ENCODE peak calls at places on chromosome 18, in ten cellular contexts. One of them, this sample, is unnamed. For H3K4me1, the result is how much of the 10 kb centered on the place peaks cover.

GRCh38 chr18:13502585-13502984 is 223.8 kb downstream of the FAM210A start:
- DNase-seq in right cardiac atrium: peak
- DNase-seq in left ventricle myocardium inferior: peak
- DNase-seq in kidney: no peak
- DNase-seq in tibial artery: peak
- DNase-seq in adrenal gland: no peak
- DNase-seq in sigmoid colon: peak
- DNase-seq in CD4-positive, alpha-beta memory T cell: no peak
- DNase-seq in upper lobe of right lung: no peak
- DNase-seq in IMR-90: no peak
- DNase-seq in this sample: no peak

GRCh38 chr18:33579147-33579867 is 1.3 kb downstream of the ASXL3 start:
- DNase-seq in IMR-90: no peak
- DNase-seq in sigmoid colon: no peak
- DNase-seq in kidney: peak
- DNase-seq in tibial artery: no peak
- DNase-seq in right cardiac atrium: peak
- DNase-seq in upper lobe of right lung: no peak
- DNase-seq in CD4-positive, alpha-beta memory T cell: no peak
- DNase-seq in left ventricle myocardium inferior: no peak
- DNase-seq in adrenal gland: no peak
- DNase-seq in this sample: no peak

GRCh38 chr18:3248670-3249359 is 1.2 kb downstream of the MYL12A start:
- DNase-seq in tibial artery: no peak
- DNase-seq in left ventricle myocardium inferior: no peak
- DNase-seq in upper lobe of right lung: no peak
- DNase-seq in sigmoid colon: no peak
- DNase-seq in kidney: no peak
- DNase-seq in right cardiac atrium: no peak
- DNase-seq in adrenal gland: no peak
- DNase-seq in CD4-positive, alpha-beta memory T cell: peak
- DNase-seq in IMR-90: peak
- DNase-seq in this sample: peak

GRCh38 chr18:58761241-58761969 is 90.1 kb downstream of the MALT1 start:
- DNase-seq in left ventricle myocardium inferior: no peak
- DNase-seq in tibial artery: no peak
- DNase-seq in IMR-90: peak
- DNase-seq in CD4-positive, alpha-beta memory T cell: no peak
- DNase-seq in adrenal gland: no peak
- DNase-seq in kidney: no peak
- DNase-seq in right cardiac atrium: no peak
- DNase-seq in sigmoid colon: no peak
- DNase-seq in upper lobe of right lung: no peak
- DNase-seq in this sample: peak

GRCh38 chr18:48105317-48105716 is 174.9 kb upstream of the SMAD2 start:
- DNase-seq in sigmoid colon: no peak
- DNase-seq in CD4-positive, alpha-beta memory T cell: no peak
- DNase-seq in upper lobe of right lung: no peak
- DNase-seq in adrenal gland: no peak
- DNase-seq in IMR-90: no peak
- DNase-seq in right cardiac atrium: no peak
- DNase-seq in kidney: no peak
- DNase-seq in left ventricle myocardium inferior: no peak
- DNase-seq in tibial artery: no peak
- DNase-seq in this sample: no peak

GRCh38 chr18:35091841-35092240 is 50.6 kb downstream of the MAPRE2 start:
- DNase-seq in left ventricle myocardium inferior: no peak
- DNase-seq in kidney: no peak
- DNase-seq in tibial artery: no peak
- DNase-seq in CD4-positive, alpha-beta memory T cell: no peak
- DNase-seq in right cardiac atrium: no peak
- DNase-seq in upper lobe of right lung: no peak
- DNase-seq in sigmoid colon: no peak
- DNase-seq in adrenal gland: no peak
- DNase-seq in IMR-90: no peak
- DNase-seq in this sample: no peak

GRCh38 chr18:42649636-42650035 is 465.8 kb downstream of the RIT2 start:
- DNase-seq in adrenal gland: no peak
- DNase-seq in CD4-positive, alpha-beta memory T cell: no peak
- DNase-seq in IMR-90: no peak
- DNase-seq in tibial artery: no peak
- DNase-seq in kidney: no peak
- DNase-seq in right cardiac atrium: no peak
- DNase-seq in upper lobe of right lung: no peak
- DNase-seq in left ventricle myocardium inferior: no peak
- DNase-seq in sigmoid colon: no peak
- DNase-seq in this sample: no peak

GRCh38 chr18:22551536-22552151 is 133.9 kb upstream of the CTAGE1 start:
- DNase-seq in kidney: no peak
- DNase-seq in tibial artery: no peak
- DNase-seq in upper lobe of right lung: no peak
- DNase-seq in adrenal gland: peak
- DNase-seq in left ventricle myocardium inferior: no peak
- DNase-seq in right cardiac atrium: no peak
- DNase-seq in CD4-positive, alpha-beta memory T cell: no peak
- DNase-seq in sigmoid colon: no peak
- DNase-seq in IMR-90: peak
- DNase-seq in this sample: no peak

GRCh38 chr18:59690216-59691045 is 6.8 kb downstream of the CCBE1 start:
- DNase-seq in tibial artery: no peak
- DNase-seq in CD4-positive, alpha-beta memory T cell: no peak
- DNase-seq in IMR-90: no peak
- DNase-seq in right cardiac atrium: no peak
- DNase-seq in sigmoid colon: no peak
- DNase-seq in upper lobe of right lung: no peak
- DNase-seq in adrenal gland: no peak
- DNase-seq in kidney: no peak
- DNase-seq in left ventricle myocardium inferior: no peak
- DNase-seq in this sample: no peak

GRCh38 chr18:27583021-27583420 is 397.9 kb upstream of the CHST9 start:
- DNase-seq in left ventricle myocardium inferior: no peak
- DNase-seq in kidney: no peak
- DNase-seq in CD4-positive, alpha-beta memory T cell: no peak
- DNase-seq in sigmoid colon: no peak
- DNase-seq in adrenal gland: no peak
- DNase-seq in tibial artery: no peak
- DNase-seq in upper lobe of right lung: no peak
- DNase-seq in right cardiac atrium: no peak
- DNase-seq in IMR-90: no peak
- DNase-seq in this sample: peak

GRCh38 chr18:37299471-37300304 is 265.9 kb downstream of the CELF4 start:
- DNase-seq in right cardiac atrium: peak
- DNase-seq in adrenal gland: peak
- DNase-seq in kidney: peak
- DNase-seq in tibial artery: peak
- DNase-seq in CD4-positive, alpha-beta memory T cell: no peak
- DNase-seq in upper lobe of right lung: peak
- DNase-seq in left ventricle myocardium inferior: peak
- DNase-seq in sigmoid colon: peak
- DNase-seq in IMR-90: peak
- DNase-seq in this sample: peak

GRCh38 chr18:67651438-67651837 is 134.9 kb upstream of the DSEL start:
- DNase-seq in left ventricle myocardium inferior: no peak
- DNase-seq in sigmoid colon: no peak
- DNase-seq in IMR-90: no peak
- DNase-seq in tibial artery: peak
- DNase-seq in right cardiac atrium: no peak
- DNase-seq in kidney: no peak
- DNase-seq in CD4-positive, alpha-beta memory T cell: no peak
- DNase-seq in upper lobe of right lung: no peak
- DNase-seq in adrenal gland: no peak
- DNase-seq in this sample: peak

GRCh38 chr18:10035306-10035991 is 121.6 kb downstream of the VAPA start:
- DNase-seq in adrenal gland: no peak
- DNase-seq in upper lobe of right lung: peak
- DNase-seq in left ventricle myocardium inferior: no peak
- DNase-seq in CD4-positive, alpha-beta memory T cell: no peak
- DNase-seq in IMR-90: no peak
- DNase-seq in tibial artery: no peak
- DNase-seq in kidney: peak
- DNase-seq in sigmoid colon: no peak
- DNase-seq in right cardiac atrium: no peak
- DNase-seq in this sample: no peak

DNA sequence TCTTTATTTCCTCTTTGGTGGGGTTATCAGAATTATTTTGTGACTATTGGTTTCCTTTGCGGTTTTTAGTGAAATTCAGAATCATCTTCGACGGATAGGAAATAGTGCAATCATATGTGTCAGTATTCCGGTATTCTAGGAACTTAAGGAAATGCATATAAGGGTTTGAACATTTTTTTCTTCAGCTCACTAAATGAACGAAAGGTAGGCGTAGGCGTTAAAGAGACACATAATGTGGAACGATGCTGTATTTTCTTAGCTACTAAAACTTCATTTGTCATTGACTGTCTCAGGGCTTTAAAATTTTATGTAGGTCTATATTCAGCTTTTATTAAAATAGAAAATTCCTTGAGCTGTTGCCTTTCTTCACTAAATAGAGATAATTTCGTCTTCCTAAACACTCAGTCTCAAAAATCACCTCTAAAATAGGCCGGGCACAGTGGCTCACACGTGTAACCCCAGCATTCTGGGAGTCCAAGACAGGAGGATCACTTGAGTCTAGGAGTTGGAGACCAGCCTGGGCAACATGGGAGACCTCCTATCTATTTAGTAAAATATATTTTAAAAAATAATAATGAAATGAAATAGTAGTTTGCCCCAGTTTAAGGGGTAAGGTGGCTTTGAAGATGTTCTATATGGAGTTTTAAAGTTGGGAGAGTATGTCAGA is 1.5 kb upstream of the YES1 start:
- DNase-seq in tibial artery: no peak
- DNase-seq in kidney: no peak
- DNase-seq in CD4-positive, alpha-beta memory T cell: no peak
- DNase-seq in right cardiac atrium: no peak
- DNase-seq in left ventricle myocardium inferior: no peak
- DNase-seq in sigmoid colon: no peak
- DNase-seq in IMR-90: no peak
- DNase-seq in adrenal gland: no peak
- DNase-seq in upper lobe of right lung: no peak
- DNase-seq in this sample: no peak
- H3K4me3 ChIP-seq in tibial artery: no peak
- H3K4me3 ChIP-seq in kidney: peak
- H3K4me3 ChIP-seq in CD4-positive, alpha-beta memory T cell: peak
- H3K4me3 ChIP-seq in right cardiac atrium: peak
- H3K4me3 ChIP-seq in left ventricle myocardium inferior: peak
- H3K4me3 ChIP-seq in sigmoid colon: peak
- H3K4me3 ChIP-seq in IMR-90: no peak
- H3K4me3 ChIP-seq in adrenal gland: no peak
- H3K4me3 ChIP-seq in upper lobe of right lung: peak
- H3K4me3 ChIP-seq in this sample: peak

DNA sequence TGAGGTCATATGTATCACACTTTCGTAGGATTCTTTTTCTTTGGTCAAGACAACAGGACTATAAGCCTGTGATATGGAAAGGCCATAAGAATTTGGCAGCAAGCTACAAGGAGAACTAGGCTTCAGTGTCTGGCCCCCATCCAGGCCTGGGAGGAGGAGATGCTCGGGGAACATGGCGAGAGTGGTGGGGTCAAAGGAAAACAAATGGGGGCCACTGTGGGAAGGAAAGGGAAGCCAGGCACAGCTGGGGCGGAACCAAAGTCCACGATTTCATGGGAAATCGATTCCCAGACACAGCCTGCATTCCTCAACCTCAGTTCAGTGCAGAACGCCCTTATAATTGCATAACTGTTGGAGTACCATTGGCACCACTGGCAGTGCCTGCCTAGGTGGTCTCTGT is 58.2 kb downstream of the MBP start:
- DNase-seq in CD4-positive, alpha-beta memory T cell: no peak
- DNase-seq in adrenal gland: no peak
- DNase-seq in upper lobe of right lung: no peak
- DNase-seq in right cardiac atrium: no peak
- DNase-seq in left ventricle myocardium inferior: no peak
- DNase-seq in kidney: no peak
- DNase-seq in IMR-90: no peak
- DNase-seq in tibial artery: no peak
- DNase-seq in sigmoid colon: no peak
- DNase-seq in this sample: no peak
- H3K27ac ChIP-seq in CD4-positive, alpha-beta memory T cell: peak
- H3K27ac ChIP-seq in adrenal gland: no peak
- H3K27ac ChIP-seq in upper lobe of right lung: no peak
- H3K27ac ChIP-seq in right cardiac atrium: no peak
- H3K27ac ChIP-seq in left ventricle myocardium inferior: no peak
- H3K27ac ChIP-seq in kidney: no peak
- H3K27ac ChIP-seq in IMR-90: no peak
- H3K27ac ChIP-seq in tibial artery: no peak
- H3K27ac ChIP-seq in sigmoid colon: peak
- H3K27ac ChIP-seq in this sample: no peak

GRCh38 chr18:46416706-46417638 is 240.0 kb downstream of the LOXHD1 start:
- DNase-seq in IMR-90: no peak
- DNase-seq in left ventricle myocardium inferior: no peak
- DNase-seq in CD4-positive, alpha-beta memory T cell: no peak
- DNase-seq in adrenal gland: no peak
- DNase-seq in tibial artery: no peak
- DNase-seq in right cardiac atrium: no peak
- DNase-seq in upper lobe of right lung: no peak
- DNase-seq in kidney: no peak
- DNase-seq in sigmoid colon: no peak
- DNase-seq in this sample: no peak

GRCh38 chr18:46412831-46413371 is 244.1 kb downstream of the LOXHD1 start:
- DNase-seq in upper lobe of right lung: no peak
- DNase-seq in right cardiac atrium: no peak
- DNase-seq in adrenal gland: peak
- DNase-seq in IMR-90: no peak
- DNase-seq in sigmoid colon: no peak
- DNase-seq in left ventricle myocardium inferior: no peak
- DNase-seq in tibial artery: no peak
- DNase-seq in CD4-positive, alpha-beta memory T cell: no peak
- DNase-seq in kidney: no peak
- DNase-seq in this sample: no peak

GRCh38 chr18:46414863-46415262 is 242.2 kb downstream of the LOXHD1 start:
- DNase-seq in sigmoid colon: no peak
- DNase-seq in CD4-positive, alpha-beta memory T cell: no peak
- DNase-seq in IMR-90: no peak
- DNase-seq in kidney: no peak
- DNase-seq in upper lobe of right lung: no peak
- DNase-seq in left ventricle myocardium inferior: no peak
- DNase-seq in right cardiac atrium: no peak
- DNase-seq in tibial artery: no peak
- DNase-seq in adrenal gland: no peak
- DNase-seq in this sample: no peak

GRCh38 chr18:46413684-46414083 is 243.3 kb downstream of the LOXHD1 start:
- DNase-seq in right cardiac atrium: no peak
- DNase-seq in adrenal gland: no peak
- DNase-seq in left ventricle myocardium inferior: no peak
- DNase-seq in tibial artery: no peak
- DNase-seq in sigmoid colon: no peak
- DNase-seq in upper lobe of right lung: no peak
- DNase-seq in kidney: no peak
- DNase-seq in CD4-positive, alpha-beta memory T cell: no peak
- DNase-seq in IMR-90: peak
- DNase-seq in this sample: no peak

GRCh38 chr18:46415532-46415931 is 241.5 kb downstream of the LOXHD1 start:
- DNase-seq in tibial artery: no peak
- DNase-seq in right cardiac atrium: no peak
- DNase-seq in upper lobe of right lung: no peak
- DNase-seq in CD4-positive, alpha-beta memory T cell: no peak
- DNase-seq in IMR-90: no peak
- DNase-seq in sigmoid colon: no peak
- DNase-seq in kidney: no peak
- DNase-seq in left ventricle myocardium inferior: no peak
- DNase-seq in adrenal gland: no peak
- DNase-seq in this sample: no peak
- H3K4me1 ChIP-seq in tibial artery: under half
- H3K4me1 ChIP-seq in right cardiac atrium: under half
- H3K4me1 ChIP-seq in upper lobe of right lung: under half
- H3K4me1 ChIP-seq in CD4-positive, alpha-beta memory T cell: under half
- H3K4me1 ChIP-seq in IMR-90: under half
- H3K4me1 ChIP-seq in sigmoid colon: under half
- H3K4me1 ChIP-seq in kidney: under half
- H3K4me1 ChIP-seq in left ventricle myocardium inferior: half or more
- H3K4me1 ChIP-seq in adrenal gland: under half
- H3K4me1 ChIP-seq in this sample: half or more

GRCh38 chr18:9016819-9017169 is 85.7 kb upstream of the NDUFV2 start:
- DNase-seq in CD4-positive, alpha-beta memory T cell: no peak
- DNase-seq in tibial artery: no peak
- DNase-seq in IMR-90: peak
- DNase-seq in adrenal gland: no peak
- DNase-seq in kidney: peak
- DNase-seq in right cardiac atrium: no peak
- DNase-seq in sigmoid colon: no peak
- DNase-seq in left ventricle myocardium inferior: no peak
- DNase-seq in upper lobe of right lung: no peak
- DNase-seq in this sample: no peak
- H3K4me3 ChIP-seq in CD4-positive, alpha-beta memory T cell: no peak
- H3K4me3 ChIP-seq in tibial artery: peak
- H3K4me3 ChIP-seq in IMR-90: no peak
- H3K4me3 ChIP-seq in adrenal gland: no peak
- H3K4me3 ChIP-seq in kidney: no peak
- H3K4me3 ChIP-seq in right cardiac atrium: peak
- H3K4me3 ChIP-seq in sigmoid colon: peak
- H3K4me3 ChIP-seq in left ventricle myocardium inferior: peak
- H3K4me3 ChIP-seq in upper lobe of right lung: peak
- H3K4me3 ChIP-seq in this sample: no peak

This sample was measured in cardiac muscle cell.